ENCODE peak calls at places on chromosomes 7 and 10, in seven cellular contexts. One of them, this sample, is unnamed.

GRCh38 chr7:47361746-47362215 is 220.1 kb downstream of the TNS3 start:
- DNase-seq in RWPE2: peak
- DNase-seq in upper lobe of right lung: no peak
- DNase-seq in tibial artery: no peak
- DNase-seq in MM.1S: no peak
- DNase-seq in uterus: peak
- DNase-seq in stomach: peak
- DNase-seq in this sample: peak

GRCh38 chr7:142636751-142637150 is 112.5 kb upstream of the PRSS1 start:
- DNase-seq in RWPE2: no peak
- DNase-seq in upper lobe of right lung: no peak
- DNase-seq in tibial artery: no peak
- DNase-seq in MM.1S: no peak
- DNase-seq in uterus: no peak
- DNase-seq in stomach: no peak
- DNase-seq in this sample: no peak

GRCh38 chr7:67021260-67021659 is 24.6 kb downstream of the TYW1 start:
- DNase-seq in RWPE2: no peak
- DNase-seq in upper lobe of right lung: no peak
- DNase-seq in tibial artery: no peak
- DNase-seq in MM.1S: no peak
- DNase-seq in uterus: no peak
- DNase-seq in stomach: no peak
- DNase-seq in this sample: no peak

GRCh38 chr10:79102056-79102874 is 33.5 kb downstream of the ZMIZ1 start:
- DNase-seq in RWPE2: no peak
- DNase-seq in upper lobe of right lung: no peak
- DNase-seq in tibial artery: peak
- DNase-seq in MM.1S: no peak
- DNase-seq in uterus: peak
- DNase-seq in stomach: peak
- DNase-seq in this sample: no peak

GRCh38 chr7:95470452-95470851 is 15.3 kb upstream of the ASB4 start:
- DNase-seq in RWPE2: no peak
- DNase-seq in upper lobe of right lung: no peak
- DNase-seq in tibial artery: no peak
- DNase-seq in MM.1S: peak
- DNase-seq in uterus: no peak
- DNase-seq in stomach: no peak
- DNase-seq in this sample: no peak

GRCh38 chr10:60400366-60400765 is 10.7 kb upstream of the ANK3 start:
- DNase-seq in RWPE2: no peak
- DNase-seq in upper lobe of right lung: no peak
- DNase-seq in tibial artery: no peak
- DNase-seq in MM.1S: no peak
- DNase-seq in uterus: no peak
- DNase-seq in stomach: no peak
- DNase-seq in this sample: no peak

GRCh38 chr7:137351941-137352340 is 8.4 kb upstream of the PTN start:
- DNase-seq in RWPE2: no peak
- DNase-seq in upper lobe of right lung: no peak
- DNase-seq in tibial artery: no peak
- DNase-seq in MM.1S: no peak
- DNase-seq in uterus: no peak
- DNase-seq in stomach: no peak
- DNase-seq in this sample: no peak

GRCh38 chr10:30420266-30420665 is 13.7 kb upstream of the MAP3K8 start:
- DNase-seq in RWPE2: no peak
- DNase-seq in upper lobe of right lung: no peak
- DNase-seq in tibial artery: no peak
- DNase-seq in MM.1S: no peak
- DNase-seq in uterus: no peak
- DNase-seq in stomach: no peak
- DNase-seq in this sample: no peak

GRCh38 chr7:41143074-41143473 is 559.8 kb downstream of the INHBA start:
- DNase-seq in RWPE2: no peak
- DNase-seq in upper lobe of right lung: no peak
- DNase-seq in tibial artery: no peak
- DNase-seq in MM.1S: no peak
- DNase-seq in uterus: no peak
- DNase-seq in stomach: no peak
- DNase-seq in this sample: no peak

GRCh38 chr10:93837783-93838677 is 55.7 kb upstream of the SLC35G1 start:
- DNase-seq in RWPE2: no peak
- DNase-seq in upper lobe of right lung: no peak
- DNase-seq in tibial artery: peak
- DNase-seq in MM.1S: no peak
- DNase-seq in uterus: no peak
- DNase-seq in stomach: no peak
- DNase-seq in this sample: no peak

GRCh38 chr7:144399946-144400345 is 3.5 kb downstream of the NOBOX start:
- DNase-seq in RWPE2: no peak
- DNase-seq in upper lobe of right lung: no peak
- DNase-seq in tibial artery: no peak
- DNase-seq in MM.1S: no peak
- DNase-seq in uterus: no peak
- DNase-seq in stomach: no peak
- DNase-seq in this sample: no peak

GRCh38 chr10:132858121-132859081 is 72.5 kb upstream of the NKX6-2 start:
- DNase-seq in RWPE2: peak
- DNase-seq in upper lobe of right lung: peak
- DNase-seq in tibial artery: peak
- DNase-seq in MM.1S: no peak
- DNase-seq in uterus: peak
- DNase-seq in stomach: no peak
- DNase-seq in this sample: no peak

GRCh38 chr10:113680172-113681111 is 730 bp downstream of the CASP7 start:
- DNase-seq in RWPE2: no peak
- DNase-seq in upper lobe of right lung: peak
- DNase-seq in tibial artery: peak
- DNase-seq in MM.1S: peak
- DNase-seq in uterus: peak
- DNase-seq in stomach: peak
- DNase-seq in this sample: no peak

GRCh38 chr7:22980422-22980821 is 33.5 kb downstream of the HYCC1 start:
- DNase-seq in RWPE2: no peak
- DNase-seq in upper lobe of right lung: no peak
- DNase-seq in tibial artery: no peak
- DNase-seq in MM.1S: no peak
- DNase-seq in uterus: no peak
- DNase-seq in stomach: no peak
- DNase-seq in this sample: no peak

GRCh38 chr7:73770002-73770859 is at the start of gene CLDN3:
- DNase-seq in RWPE2: no peak
- DNase-seq in upper lobe of right lung: peak
- DNase-seq in tibial artery: no peak
- DNase-seq in MM.1S: no peak
- DNase-seq in uterus: no peak
- DNase-seq in stomach: peak
- DNase-seq in this sample: no peak

GRCh38 chr10:121284952-121285351 is 313.3 kb downstream of the FGFR2 start:
- DNase-seq in RWPE2: no peak
- DNase-seq in upper lobe of right lung: no peak
- DNase-seq in tibial artery: no peak
- DNase-seq in MM.1S: no peak
- DNase-seq in uterus: no peak
- DNase-seq in stomach: no peak
- DNase-seq in this sample: no peak

GRCh38 chr10:3702056-3702546 is 82.9 kb downstream of the KLF6 start:
- DNase-seq in RWPE2: no peak
- DNase-seq in upper lobe of right lung: no peak
- DNase-seq in tibial artery: no peak
- DNase-seq in MM.1S: no peak
- DNase-seq in uterus: no peak
- DNase-seq in stomach: no peak
- DNase-seq in this sample: no peak

GRCh38 chr10:35379226-35380137 is 43.2 kb downstream of the CCNY start:
- DNase-seq in RWPE2: no peak
- DNase-seq in upper lobe of right lung: no peak
- DNase-seq in tibial artery: peak
- DNase-seq in MM.1S: no peak
- DNase-seq in uterus: no peak
- DNase-seq in stomach: no peak
- DNase-seq in this sample: no peak

GRCh38 chr7:129958643-129959479 is 6.1 kb upstream of the UBE2H start:
- DNase-seq in RWPE2: peak
- DNase-seq in upper lobe of right lung: peak
- DNase-seq in tibial artery: no peak
- DNase-seq in MM.1S: no peak
- DNase-seq in uterus: no peak
- DNase-seq in stomach: peak
- DNase-seq in this sample: no peak

GRCh38 chr7:116672596-116673503 is 854 bp downstream of the MET start:
- DNase-seq in RWPE2: no peak
- DNase-seq in upper lobe of right lung: no peak
- DNase-seq in tibial artery: peak
- DNase-seq in MM.1S: no peak
- DNase-seq in uterus: no peak
- DNase-seq in stomach: peak
- DNase-seq in this sample: no peak

GRCh38 chr10:110833941-110834621 is 37.6 kb upstream of the PDCD4 start:
- DNase-seq in RWPE2: no peak
- DNase-seq in upper lobe of right lung: no peak
- DNase-seq in tibial artery: no peak
- DNase-seq in MM.1S: no peak
- DNase-seq in uterus: no peak
- DNase-seq in stomach: peak
- DNase-seq in this sample: no peak

GRCh38 chr10:110834622-110835219 is 37.0 kb upstream of the PDCD4 start:
- DNase-seq in RWPE2: no peak
- DNase-seq in upper lobe of right lung: no peak
- DNase-seq in tibial artery: peak
- DNase-seq in MM.1S: no peak
- DNase-seq in uterus: peak
- DNase-seq in stomach: peak
- DNase-seq in this sample: no peak

GRCh38 chr10:110829721-110830410 is 41.9 kb upstream of the PDCD4 start:
- DNase-seq in RWPE2: no peak
- DNase-seq in upper lobe of right lung: no peak
- DNase-seq in tibial artery: no peak
- DNase-seq in MM.1S: no peak
- DNase-seq in uterus: no peak
- DNase-seq in stomach: no peak
- DNase-seq in this sample: no peak

GRCh38 chr10:110835841-110836240 is 35.9 kb upstream of the PDCD4 start:
- DNase-seq in RWPE2: no peak
- DNase-seq in upper lobe of right lung: no peak
- DNase-seq in tibial artery: no peak
- DNase-seq in MM.1S: no peak
- DNase-seq in uterus: no peak
- DNase-seq in stomach: no peak
- DNase-seq in this sample: no peak

GRCh38 chr10:110833234-110833940 is 38.3 kb upstream of the PDCD4 start:
- DNase-seq in RWPE2: no peak
- DNase-seq in upper lobe of right lung: no peak
- DNase-seq in tibial artery: no peak
- DNase-seq in MM.1S: no peak
- DNase-seq in uterus: no peak
- DNase-seq in stomach: peak
- DNase-seq in this sample: no peak
- H3K27ac ChIP-seq in RWPE2: no peak
- H3K27ac ChIP-seq in upper lobe of right lung: no peak
- H3K27ac ChIP-seq in tibial artery: no peak
- H3K27ac ChIP-seq in MM.1S: no peak
- H3K27ac ChIP-seq in uterus: peak
- H3K27ac ChIP-seq in stomach: peak
- H3K27ac ChIP-seq in this sample: no peak

GRCh38 chr7:27116521-27116946 is 14.0 kb downstream of the HOXA4 start:
- DNase-seq in RWPE2: no peak
- DNase-seq in upper lobe of right lung: no peak
- DNase-seq in tibial artery: no peak
- DNase-seq in MM.1S: no peak
- DNase-seq in uterus: no peak
- DNase-seq in stomach: no peak
- DNase-seq in this sample: no peak
- H3K4me3 ChIP-seq in RWPE2: no peak
- H3K4me3 ChIP-seq in upper lobe of right lung: peak
- H3K4me3 ChIP-seq in tibial artery: no peak
- H3K4me3 ChIP-seq in MM.1S: no peak
- H3K4me3 ChIP-seq in uterus: no peak
- H3K4me3 ChIP-seq in stomach: peak
- H3K4me3 ChIP-seq in this sample: peak

GRCh38 chr10:123635745-123636144 is 30.4 kb upstream of the GPR26 start:
- DNase-seq in RWPE2: no peak
- DNase-seq in upper lobe of right lung: no peak
- DNase-seq in tibial artery: no peak
- DNase-seq in MM.1S: no peak
- DNase-seq in uterus: no peak
- DNase-seq in stomach: no peak
- DNase-seq in this sample: peak
- H3K27ac ChIP-seq in RWPE2: no peak
- H3K27ac ChIP-seq in upper lobe of right lung: no peak
- H3K27ac ChIP-seq in tibial artery: no peak
- H3K27ac ChIP-seq in MM.1S: no peak
- H3K27ac ChIP-seq in uterus: no peak
- H3K27ac ChIP-seq in stomach: no peak
- H3K27ac ChIP-seq in this sample: no peak

GRCh38 chr10:129967579-129968019 is 3.5 kb upstream of the EBF3 start:
- DNase-seq in RWPE2: no peak
- DNase-seq in upper lobe of right lung: no peak
- DNase-seq in tibial artery: no peak
- DNase-seq in MM.1S: no peak
- DNase-seq in uterus: no peak
- DNase-seq in stomach: no peak
- DNase-seq in this sample: peak

GRCh38 chr10:129970404-129971364 is 6.6 kb upstream of the EBF3 start:
- DNase-seq in RWPE2: no peak
- DNase-seq in upper lobe of right lung: no peak
- DNase-seq in tibial artery: no peak
- DNase-seq in MM.1S: no peak
- DNase-seq in uterus: no peak
- DNase-seq in stomach: no peak
- DNase-seq in this sample: peak

GRCh38 chr10:129969528-129970264 is 5.6 kb upstream of the EBF3 start:
- DNase-seq in RWPE2: no peak
- DNase-seq in upper lobe of right lung: no peak
- DNase-seq in tibial artery: no peak
- DNase-seq in MM.1S: no peak
- DNase-seq in uterus: no peak
- DNase-seq in stomach: no peak
- DNase-seq in this sample: no peak

GRCh38 chr10:129968020-129968861 is 4.2 kb upstream of the EBF3 start:
- DNase-seq in RWPE2: no peak
- DNase-seq in upper lobe of right lung: no peak
- DNase-seq in tibial artery: no peak
- DNase-seq in MM.1S: no peak
- DNase-seq in uterus: no peak
- DNase-seq in stomach: no peak
- DNase-seq in this sample: no peak

DNA sequence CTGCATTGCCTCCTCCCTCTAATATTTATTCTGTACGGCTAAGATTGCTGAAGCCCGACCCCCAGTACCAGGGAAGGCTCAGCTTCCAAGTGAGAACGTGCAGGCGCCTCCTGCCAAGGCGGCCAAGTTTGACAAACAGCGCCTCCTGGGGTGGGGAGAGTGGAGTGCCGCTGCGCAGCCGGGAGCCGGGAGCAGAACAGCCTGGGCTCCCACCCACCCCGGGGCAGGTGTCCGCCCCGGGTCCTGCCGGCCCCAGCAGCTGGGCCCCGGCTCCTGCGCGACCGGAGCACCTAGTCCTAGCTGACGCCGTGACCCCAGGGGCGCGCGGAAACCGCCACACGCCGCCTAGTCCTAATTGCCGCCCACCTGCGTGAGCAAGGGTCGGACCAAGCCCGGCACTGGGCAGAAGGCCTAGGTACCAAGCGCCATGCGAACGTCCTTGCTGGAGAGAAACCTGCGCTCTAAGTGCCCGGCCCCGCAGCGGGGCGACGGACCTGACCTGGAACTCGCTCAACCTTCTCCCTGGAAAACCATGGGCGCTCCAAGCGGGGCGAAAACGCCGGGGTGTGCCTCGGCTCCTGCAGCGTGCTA is 5.0 kb upstream of the EBF3 start:
- DNase-seq in RWPE2: no peak
- DNase-seq in upper lobe of right lung: no peak
- DNase-seq in tibial artery: no peak
- DNase-seq in MM.1S: no peak
- DNase-seq in uterus: peak
- DNase-seq in stomach: no peak
- DNase-seq in this sample: peak
- H3K4me3 ChIP-seq in RWPE2: no peak
- H3K4me3 ChIP-seq in upper lobe of right lung: no peak
- H3K4me3 ChIP-seq in tibial artery: peak
- H3K4me3 ChIP-seq in MM.1S: no peak
- H3K4me3 ChIP-seq in uterus: no peak
- H3K4me3 ChIP-seq in stomach: no peak
- H3K4me3 ChIP-seq in this sample: peak